ENCODE peak calls at places on chromosomes 6 and 20, in eight cellular contexts. Q, P, D, N, I, L, S and T are unnamed samples.

GRCh38 chr6:135583256-135583758 is 85.8 kb upstream of the AHI1 start:
- DNase-seq in P (peak), L (no peak), S (no peak), Q (no peak), D (no peak), N (peak), I (no peak), T (peak)

GRCh38 chr20:63432577-63433061 is 39.8 kb downstream of the KCNQ2 start:
- DNase-seq in P (peak), S (no peak), N (no peak), I (no peak), D (no peak), Q (no peak), L (no peak), T (no peak)

GRCh38 chr6:34760108-34760507 is 2.8 kb downstream of the SNRPC start:
- DNase-seq in N (no peak), S (no peak), P (no peak), D (peak), L (no peak), I (peak), Q (no peak), T (no peak)

GRCh38 chr6:41442800-41443501 is 103.2 kb upstream of the FOXP4 start:
- DNase-seq in Q (peak), L (peak), I (no peak), S (no peak), P (no peak), N (no peak), D (no peak), T (peak)

GRCh38 chr6:2791124-2792050 is 26.2 kb downstream of the WRNIP1 start:
- DNase-seq in D (peak), S (peak), P (peak), N (peak), L (peak), Q (no peak), I (peak), T (peak)

GRCh38 chr6:159646731-159647130 is 46.3 kb downstream of the SOD2 start:
- DNase-seq in D (no peak), N (peak), S (peak), P (no peak), L (no peak), Q (no peak), I (no peak), T (peak)

GRCh38 chr20:44247676-44248419 is 740 bp downstream of the GDAP1L1 start:
- DNase-seq in D (no peak), I (peak), P (no peak), L (no peak), S (no peak), N (peak), Q (peak), T (peak)

GRCh38 chr20:21508230-21509078 is 5.4 kb downstream of the NKX2-2 start:
- DNase-seq in N (no peak), P (no peak), S (no peak), L (peak), Q (no peak), D (no peak), I (no peak), T (no peak)

GRCh38 chr6:151425561-151425960 is 26.4 kb downstream of the RMND1 start:
- DNase-seq in Q (no peak), S (no peak), I (no peak), L (peak), D (no peak), P (peak), N (no peak), T (no peak)

GRCh38 chr20:50518270-50518721 is 8.1 kb downstream of the PTPN1 start:
- DNase-seq in Q (no peak), N (peak), P (peak), I (no peak), D (no peak), S (no peak), L (no peak), T (peak)

GRCh38 chr6:108163267-108163643 is 2.6 kb upstream of the NR2E1 start:
- DNase-seq in I (no peak), S (no peak), L (no peak), Q (no peak), D (no peak), P (peak), N (no peak), T (no peak)

GRCh38 chr20:32493356-32493755 is 91.8 kb downstream of the NOL4L start:
- DNase-seq in P (no peak), L (no peak), Q (no peak), D (no peak), N (no peak), S (no peak), I (no peak), T (no peak)

GRCh38 chr6:162621246-162621645 is 106.3 kb downstream of the PRKN start:
- DNase-seq in L (peak), Q (no peak), I (peak), D (no peak), S (no peak), P (no peak), N (no peak), T (no peak)

GRCh38 chr6:46472243-46472642 is 19.0 kb downstream of the RCAN2 start:
- DNase-seq in I (no peak), L (no peak), N (no peak), P (no peak), Q (no peak), S (no peak), D (no peak), T (no peak)

GRCh38 chr6:35087361-35088280 is 53.5 kb downstream of the TCP11 start:
- DNase-seq in D (no peak), S (no peak), Q (no peak), P (no peak), L (peak), I (peak), N (no peak), T (no peak)

DNA sequence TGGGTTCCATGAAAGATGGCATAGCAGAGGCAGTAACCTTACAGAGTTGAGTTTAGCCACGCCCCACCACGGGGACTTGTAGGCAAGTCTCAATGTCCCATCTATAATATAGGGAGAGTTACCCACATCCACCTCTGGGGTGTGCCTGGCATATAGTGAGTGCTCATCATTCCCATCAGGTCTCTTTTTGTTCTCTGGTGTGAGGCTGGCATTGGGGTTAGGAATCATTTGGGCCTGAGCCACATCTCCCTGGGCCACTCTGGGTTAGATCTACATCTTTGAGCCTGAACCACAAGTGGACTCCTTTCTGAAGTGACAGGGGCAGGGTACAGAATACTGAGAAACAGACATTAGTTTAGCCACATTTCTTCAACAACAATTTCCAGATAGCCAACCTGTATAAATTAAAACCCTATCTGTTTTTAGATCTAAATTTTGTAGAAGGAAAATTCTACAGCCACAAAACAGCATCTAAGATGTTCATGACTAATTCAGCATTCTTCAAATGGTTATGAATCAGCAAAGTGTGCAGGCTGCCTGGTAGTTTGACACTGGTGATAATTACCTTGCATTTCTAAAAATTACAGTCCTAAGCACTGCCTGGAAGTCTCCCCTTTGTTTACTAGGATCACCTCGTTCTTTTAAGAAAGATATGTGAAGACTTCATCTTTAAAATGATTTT is 20.1 kb downstream of the RNF24 start:
- DNase-seq in P (peak), N (peak), S (no peak), Q (no peak), I (no peak), D (no peak), L (no peak), T (peak)
- H3K4me3 ChIP-seq in P (no peak), N (no peak), S (no peak), Q (no peak), I (no peak), D (no peak), L (no peak), T (no peak)

GRCh38 chr20:38114353-38114791 is 50.7 kb downstream of the TGM2 start:
- DNase-seq in I (no peak), L (peak), Q (no peak), S (no peak), P (peak), N (peak), D (peak), T (peak)
- TF ChIP-seq CTCF in I (no peak), L (no peak), Q (no peak), S (no peak), P (no peak), N (no peak), D (no peak), T (no peak)

DNA sequence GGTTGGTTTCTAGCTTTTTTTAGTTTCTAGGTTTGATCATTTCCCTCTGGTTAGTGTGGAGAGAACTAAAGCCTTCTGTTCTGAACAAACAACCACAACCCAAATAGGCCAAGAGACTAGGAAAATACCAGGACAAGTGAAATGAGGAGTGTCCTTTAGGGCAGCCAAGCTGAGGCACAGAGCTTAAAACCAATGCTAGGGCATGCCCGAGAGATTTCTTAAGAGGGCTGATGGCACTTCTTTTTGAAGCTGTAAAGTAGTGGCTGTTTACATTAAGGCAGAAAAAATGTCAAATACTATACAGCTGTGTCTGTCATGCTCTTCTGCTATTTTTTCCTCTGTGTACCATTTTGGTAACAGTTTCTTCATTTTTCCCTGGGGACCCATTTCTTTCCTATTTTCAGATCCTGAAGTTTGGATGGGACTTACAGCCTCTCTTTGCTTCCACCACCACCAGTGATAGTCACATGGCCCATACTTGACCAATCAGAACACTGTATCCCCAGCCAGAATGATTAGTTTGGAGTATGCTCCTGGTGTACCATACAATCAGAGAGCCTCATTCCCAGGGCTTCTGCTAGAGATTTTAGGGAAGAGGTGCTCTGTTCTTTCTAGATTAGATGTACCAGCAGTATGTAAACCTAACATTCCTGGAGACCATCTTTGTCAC is 154.4 kb downstream of the BMP2 start:
- DNase-seq in L (no peak), I (no peak), D (no peak), S (no peak), P (no peak), Q (no peak), N (no peak), T (no peak)
- H3K4me3 ChIP-seq in L (no peak), I (no peak), D (no peak), S (no peak), P (no peak), Q (no peak), N (no peak), T (no peak)

DNA sequence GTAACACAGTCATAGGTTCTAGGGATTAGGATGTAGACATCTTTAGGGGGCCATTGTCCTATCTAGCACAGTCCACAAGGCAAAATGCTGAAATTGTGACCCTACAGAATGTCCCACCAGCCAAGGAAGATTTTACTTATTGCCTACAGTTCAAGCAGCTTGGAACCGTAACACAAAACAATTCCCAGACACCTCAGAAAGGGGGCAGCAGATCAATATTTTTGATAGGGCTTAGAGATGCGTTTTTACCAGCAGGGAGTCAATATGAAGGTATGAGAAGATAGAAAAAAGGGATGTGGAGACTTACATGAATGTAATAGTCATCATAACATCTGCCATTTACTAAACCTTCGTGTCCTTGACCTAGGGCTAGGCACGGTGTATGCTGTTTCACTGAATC is 81.0 kb downstream of the TMEM170B start:
- DNase-seq in D (no peak), P (peak), Q (no peak), N (peak), L (no peak), S (no peak), I (no peak), T (no peak)
- TF ChIP-seq CTCF in D (no peak), P (peak), Q (peak), N (peak), L (peak), S (peak), I (peak), T (peak)

DNA sequence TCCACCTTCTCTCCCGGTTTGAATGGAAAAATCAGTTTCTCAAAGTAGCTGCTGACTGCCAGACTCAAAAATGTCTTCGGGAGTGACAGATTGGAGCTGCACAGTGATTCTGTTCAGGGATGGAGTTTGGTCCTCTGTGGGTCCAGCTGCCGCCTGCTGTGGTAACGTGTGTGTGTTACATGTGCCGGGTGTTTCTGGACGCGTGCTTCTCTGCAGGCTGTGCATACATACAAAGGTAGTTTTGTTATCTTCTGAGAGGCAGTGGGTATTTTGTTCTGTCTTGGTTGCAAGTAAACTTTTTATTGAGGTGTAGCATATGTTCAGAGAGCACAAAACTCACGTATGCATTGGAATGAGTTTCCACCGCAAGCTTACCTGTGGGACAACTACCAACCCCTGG is 41.3 kb upstream of the NAA20 start:
- DNase-seq in S (no peak), Q (no peak), I (peak), N (peak), D (no peak), P (peak), L (peak), T (no peak)
- H3K4me3 ChIP-seq in S (peak), Q (no peak), I (peak), N (peak), D (peak), P (peak), L (peak), T (peak)

DNA sequence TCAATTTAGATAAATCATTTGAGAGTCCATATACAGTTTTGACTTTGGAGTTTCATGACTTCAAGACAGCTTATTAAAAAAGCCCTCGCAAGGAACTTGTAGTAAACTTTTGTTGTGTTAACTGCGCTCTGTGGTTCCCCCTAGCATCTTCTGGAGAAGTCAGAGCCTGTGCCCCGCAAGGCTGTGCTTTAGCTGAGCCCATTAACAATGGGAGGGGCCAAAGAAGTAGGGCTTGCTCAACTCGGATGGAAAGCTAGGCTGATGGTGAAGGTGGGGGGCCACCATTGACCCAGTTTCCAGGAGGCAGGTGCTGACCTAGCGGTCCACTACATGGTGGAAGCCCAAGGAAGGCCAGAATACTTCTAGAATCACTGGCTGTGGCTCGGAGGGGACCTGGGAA is 29.3 kb upstream of the OVOL2 start:
- DNase-seq in Q (no peak), L (no peak), N (no peak), I (no peak), D (no peak), P (no peak), S (no peak), T (no peak)
- TF ChIP-seq CTCF in Q (no peak), L (no peak), N (no peak), I (no peak), D (no peak), P (no peak), S (no peak), T (no peak)

GRCh38 chr20:20002101-20002998 is 14.8 kb upstream of the NAA20 start:
- DNase-seq in D (no peak), N (no peak), L (peak), I (no peak), S (no peak), Q (no peak), P (peak), T (no peak)
- H3K4me3 ChIP-seq in D (no peak), N (no peak), L (no peak), I (no peak), S (no peak), Q (no peak), P (no peak), T (no peak)

GRCh38 chr6:43951063-43951755 is 176.0 kb downstream of the MRPL14 start:
- DNase-seq in L (peak), I (peak), P (peak), S (no peak), N (peak), Q (peak), D (no peak), T (peak)

GRCh38 chr6:43951756-43952675 is 175.2 kb downstream of the MRPL14 start:
- DNase-seq in Q (no peak), I (no peak), N (no peak), P (no peak), S (no peak), D (no peak), L (peak), T (no peak)

GRCh38 chr6:43953256-43953655 is 174.0 kb downstream of the MRPL14 start:
- DNase-seq in Q (no peak), I (no peak), P (no peak), N (no peak), L (peak), D (no peak), S (no peak), T (no peak)

GRCh38 chr6:43953794-43954310 is 173.4 kb downstream of the MRPL14 start:
- DNase-seq in P (no peak), N (peak), I (peak), D (no peak), S (no peak), Q (peak), L (peak), T (peak)

GRCh38 chr6:43952746-43953145 is 174.5 kb downstream of the MRPL14 start:
- DNase-seq in P (no peak), Q (no peak), D (no peak), S (no peak), I (no peak), L (peak), N (peak), T (no peak)
- TF ChIP-seq CTCF in P (no peak), Q (no peak), D (peak), S (no peak), I (peak), L (peak), N (peak), T (no peak)

DNA sequence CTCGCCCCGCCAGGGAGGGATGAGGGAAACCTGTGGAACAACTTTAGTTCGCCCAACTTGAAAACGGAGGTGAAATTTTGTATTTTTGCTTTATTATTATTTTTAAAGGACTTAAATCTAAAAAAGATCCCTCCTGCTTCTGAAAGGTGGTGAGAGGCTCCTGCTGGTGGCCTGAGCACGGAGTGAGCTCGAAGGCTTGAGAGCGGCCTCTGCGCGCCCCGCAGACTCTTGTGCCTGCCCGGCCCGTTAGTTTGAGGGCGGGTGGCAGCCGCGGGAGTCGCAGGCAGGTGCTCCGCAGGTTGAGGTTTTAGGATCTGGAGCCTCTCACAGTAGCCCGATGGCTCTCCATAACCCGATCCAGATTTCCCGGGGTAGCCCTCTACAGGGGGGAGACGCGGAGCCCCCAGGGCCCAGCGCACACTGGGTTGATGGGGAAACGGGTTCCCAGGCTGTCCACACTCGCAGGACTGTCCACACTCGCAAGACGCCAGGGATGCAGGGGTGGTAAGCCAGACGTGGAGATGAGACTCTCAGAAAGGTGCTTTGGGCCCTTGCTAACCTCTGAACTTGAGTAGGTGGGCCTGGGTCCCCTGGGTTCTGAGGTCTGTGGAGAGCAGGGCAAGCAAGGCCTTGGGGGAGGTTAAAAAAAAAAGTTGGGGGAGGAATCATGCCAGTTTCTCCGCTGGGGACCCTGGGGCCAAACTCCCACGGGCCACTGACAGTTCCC is 46.3 kb upstream of the SUPT3H start:
- DNase-seq in L (no peak), I (peak), P (no peak), D (no peak), Q (no peak), S (no peak), N (no peak), T (peak)
- H3K4me3 ChIP-seq in L (peak), I (peak), P (peak), D (peak), Q (peak), S (peak), N (peak), T (peak)

GRCh38 chr6:29696147-29697129 is 15.5 kb upstream of the ZFP57 start:
- DNase-seq in S (no peak), I (no peak), L (no peak), P (peak), Q (no peak), D (no peak), N (peak), T (peak)
- TF ChIP-seq CTCF in S (peak), I (peak), L (peak), P (peak), Q (peak), D (peak), N (peak), T (peak)